ENCODE peak calls at places on chromosomes 13 and 19, in five cellular contexts. B is activated CD4-positive, alpha-beta T cell treated with anti-CD3 and anti-CD28 coated beads, Interleukin-2, amount 50 U/mL, for 48 hours; P is T-helper 9 cell; R is stimulated activated CD8-positive, alpha-beta memory T cell treated with anti-CD3 and anti-CD28 coated beads, Interleukin-4, amount 100 ng/mL, for 24 hours; L is progenitor cell of endocrine pancreas. O is an unnamed sample.
A peak's percentile ranks its signal among the peaks of the same experiment; 100 is the strongest.

GRCh38 chr13:101917475-101917810 is 465.0 kb downstream of the ITGBL1 start:
- DNase-seq in B (no peak), P (no peak), R (no peak), L (no peak), O (peak; percentile 25)

GRCh38 chr19:45172611-45173208 is 5.3 kb downstream of the TRAPPC6A start:
- DNase-seq in B (no peak), P (no peak), R (no peak), L (no peak), O (no peak)

GRCh38 chr19:46480409-46480808 is 9.0 kb upstream of the PNMA8A start:
- DNase-seq in B (no peak), P (no peak), R (no peak), L (no peak), O (peak; percentile 96)

GRCh38 chr19:30811397-30812098 is 439.4 kb downstream of the ZNF536 start:
- DNase-seq in B (no peak), P (no peak), R (no peak), L (no peak), O (no peak)

GRCh38 chr19:52237771-52238400 is 31.5 kb upstream of the ZNF766 start:
- DNase-seq in B (peak; percentile 50), P (peak; percentile 33), R (peak; percentile 24), L (peak; percentile 34), O (peak; percentile 83)

GRCh38 chr13:99610702-99611289 is 109.5 kb downstream of the TM9SF2 start:
- DNase-seq in B (no peak), P (no peak), R (no peak), L (no peak), O (no peak)

GRCh38 chr19:35851213-35852028 is 883 bp downstream of the NPHS1 start:
- DNase-seq in B (no peak), P (no peak), R (no peak), L (no peak), O (peak; percentile 57)

GRCh38 chr13:51811046-51811445 is 7.1 kb upstream of the DHRS12 start:
- DNase-seq in B (no peak), P (no peak), R (no peak), L (no peak), O (no peak)

GRCh38 chr13:61486496-61486895 is 70.8 kb upstream of the PCDH20 start:
- DNase-seq in B (no peak), P (no peak), R (no peak), L (no peak), O (no peak)

GRCh38 chr19:52307275-52307674 is 10.3 kb downstream of the ZNF480 start:
- DNase-seq in B (no peak), P (no peak), R (no peak), L (no peak), O (peak; percentile 41)

GRCh38 chr13:111388851-111389500 is 68.5 kb downstream of the TEX29 start:
- DNase-seq in B (peak; percentile 19), P (no peak), R (no peak), L (no peak), O (no peak)

GRCh38 chr13:26956532-26957142 is 196.1 kb upstream of the GPR12 start:
- DNase-seq in B (no peak), P (no peak), R (no peak), L (no peak), O (no peak)

GRCh38 chr19:3359850-3360493 is 6.4 kb upstream of the NFIC start:
- DNase-seq in B (peak; percentile 39), P (no peak), R (no peak), L (no peak), O (peak; percentile 65)

GRCh38 chr19:38035515-38036495 is 128.8 kb downstream of the SIPA1L3 start:
- DNase-seq in B (no peak), P (no peak), R (no peak), L (no peak), O (peak; percentile 70)

GRCh38 chr19:14300281-14300680 is 81.0 kb upstream of the ADGRE5 start:
- DNase-seq in B (no peak), P (no peak), R (no peak), L (no peak), O (peak; percentile 31)